ENCODE peak calls at places on chromosomes 1 and 21, in nine cellular contexts. Y is left ventricle myocardium inferior; A is ovary; D is psoas muscle; V is tibial nerve; L is CD8-positive, alpha-beta T cell; C is small intestine; S is right atrium auricular region; K is prostate gland. P is an unnamed sample. For H3K9me3 and H3K4me1, the result is how much of the 10 kb centered on the place peaks cover.

GRCh38 chr1:1621682-1622577 is 6.6 kb downstream of the MIB2 start:
- DNase-seq in S (no peak), C (no peak), D (peak), V (no peak), A (no peak), K (no peak), L (no peak), Y (no peak), P (no peak)

GRCh38 chr1:206672011-206672688 is 12.6 kb upstream of the MAPKAPK2 start:
- DNase-seq in A (no peak), L (no peak), S (no peak), V (no peak), C (peak), K (no peak), Y (no peak), D (no peak), P (no peak)

GRCh38 chr1:93638307-93638847 is 43.3 kb downstream of the BCAR3 start:
- DNase-seq in L (no peak), S (peak), A (no peak), K (peak), V (no peak), D (no peak), C (no peak), Y (no peak), P (no peak)

GRCh38 chr1:68384872-68385390 is 64.8 kb downstream of the RPE65 start:
- DNase-seq in Y (no peak), A (no peak), C (peak), V (no peak), S (no peak), K (no peak), D (no peak), L (no peak), P (no peak)

GRCh38 chr21:27291006-27291405 is 324.1 kb upstream of the ADAMTS5 start:
- DNase-seq in Y (no peak), L (no peak), D (no peak), C (no peak), V (no peak), K (no peak), A (no peak), S (no peak), P (no peak)

GRCh38 chr1:37704966-37705365 is 12.7 kb downstream of the CDCA8 start:
- DNase-seq in V (no peak), C (no peak), S (no peak), L (no peak), Y (no peak), A (no peak), K (no peak), D (no peak), P (no peak)

GRCh38 chr1:228935855-228936727 is 200.8 kb downstream of the RHOU start:
- DNase-seq in V (peak), Y (no peak), K (no peak), S (no peak), C (peak), D (no peak), L (no peak), A (no peak), P (no peak)

GRCh38 chr21:41016472-41016871 is 151.5 kb upstream of the BACE2 start:
- DNase-seq in Y (no peak), D (no peak), A (no peak), C (no peak), L (no peak), K (no peak), V (no peak), S (no peak), P (no peak)

GRCh38 chr1:55669308-55669707 is 454.1 kb upstream of the USP24 start:
- DNase-seq in D (no peak), K (no peak), C (no peak), L (no peak), S (peak), V (peak), Y (no peak), A (no peak), P (no peak)

GRCh38 chr1:94270801-94271203 is 33.4 kb upstream of the ARHGAP29 start:
- DNase-seq in D (no peak), S (no peak), V (no peak), K (no peak), C (no peak), L (no peak), A (no peak), Y (no peak), P (no peak)

GRCh38 chr1:243287652-243288051 is 31.8 kb downstream of the SDCCAG8 start:
- DNase-seq in Y (no peak), A (no peak), K (no peak), V (no peak), L (no peak), D (no peak), C (no peak), S (no peak), P (no peak)

GRCh38 chr1:160628799-160629263 is 18.0 kb downstream of the SLAMF1 start:
- DNase-seq in C (no peak), S (no peak), A (no peak), D (no peak), V (no peak), L (peak), K (no peak), Y (no peak), P (no peak)

GRCh38 chr1:198577444-198577843 is 37.0 kb upstream of the ATP6V1G3 start:
- DNase-seq in L (no peak), D (no peak), K (no peak), S (no peak), V (no peak), Y (no peak), A (no peak), C (no peak), P (no peak)

GRCh38 chr21:39353295-39353694 is 4.4 kb upstream of the HMGN1 start:
- DNase-seq in S (no peak), Y (no peak), A (no peak), D (no peak), L (no peak), V (no peak), C (no peak), K (no peak), P (no peak)

GRCh38 chr1:56501888-56502287 is 77.5 kb downstream of the PLPP3 start:
- DNase-seq in D (no peak), A (no peak), C (no peak), L (no peak), V (no peak), K (no peak), S (no peak), Y (no peak), P (no peak)

GRCh38 chr21:25733859-25734653 is 648 bp downstream of the ATP5PF start:
- DNase-seq in V (no peak), L (peak), Y (no peak), C (peak), D (no peak), A (no peak), S (no peak), K (no peak), P (no peak)

GRCh38 chr1:159821171-159821867 is 5.4 kb upstream of the SLAMF8 start:
- DNase-seq in A (no peak), Y (no peak), L (peak), K (no peak), D (no peak), C (no peak), V (no peak), S (no peak), P (no peak)

GRCh38 chr1:235650341-235651169 is 971 bp upstream of the GNG4 start:
- DNase-seq in Y (no peak), D (no peak), S (peak), K (no peak), V (no peak), L (no peak), A (peak), C (peak), P (no peak)

GRCh38 chr1:59232209-59232608 is 64.7 kb upstream of the FGGY start:
- DNase-seq in C (no peak), A (no peak), D (no peak), V (no peak), L (no peak), Y (no peak), K (peak), S (no peak), P (no peak)

GRCh38 chr1:6956488-6957159 is 171.4 kb downstream of the CAMTA1 start:
- DNase-seq in K (no peak), Y (no peak), S (no peak), A (no peak), L (no peak), D (no peak), C (peak), V (no peak), P (no peak)

GRCh38 chr1:203663294-203663693 is 36.7 kb downstream of the ATP2B4 start:
- DNase-seq in L (no peak), S (no peak), D (no peak), K (no peak), V (no peak), A (no peak), Y (no peak), C (peak), P (no peak)

GRCh38 chr21:26655466-26655865 is 82.4 kb upstream of the CYYR1 start:
- DNase-seq in S (no peak), C (no peak), D (no peak), K (no peak), L (no peak), V (no peak), Y (no peak), A (no peak), P (no peak)

GRCh38 chr1:59669752-59670312 is 144.9 kb upstream of the HOOK1 start:
- DNase-seq in L (no peak), S (no peak), A (no peak), C (no peak), V (peak), K (no peak), Y (peak), D (peak), P (no peak)

GRCh38 chr1:76254165-76255043 is 179.9 kb downstream of the ST6GALNAC3 start:
- DNase-seq in L (no peak), V (no peak), D (no peak), A (no peak), K (no peak), C (no peak), S (no peak), Y (no peak), P (no peak)
- H3K27ac ChIP-seq in L (no peak), V (no peak), D (no peak), A (no peak), K (no peak), C (no peak), S (no peak), Y (peak), P (no peak)

GRCh38 chr1:3993606-3994375 is 93.7 kb upstream of the C1orf174 start:
- DNase-seq in C (no peak), V (no peak), S (no peak), A (no peak), D (no peak), Y (no peak), K (no peak), L (no peak), P (no peak)
- H3K9me3 ChIP-seq in C (under half), V (under half), S (under half), A (under half), D (under half), Y (under half), K (under half), L (under half), P (under half)

GRCh38 chr1:17878837-17879236 is 123.7 kb downstream of the ACTL8 start:
- DNase-seq in A (no peak), V (no peak), K (no peak), Y (no peak), C (no peak), L (no peak), D (peak), S (no peak), P (no peak)

GRCh38 chr1:17875882-17876280 is 120.7 kb downstream of the ACTL8 start:
- DNase-seq in D (no peak), S (no peak), K (no peak), C (no peak), V (no peak), Y (peak), A (no peak), L (no peak), P (no peak)

GRCh38 chr1:17880429-17880828 is 125.3 kb downstream of the ACTL8 start:
- DNase-seq in C (no peak), V (no peak), S (no peak), K (no peak), L (no peak), Y (no peak), D (no peak), A (no peak), P (peak)

GRCh38 chr1:17877316-17877715 is 122.2 kb downstream of the ACTL8 start:
- DNase-seq in K (no peak), C (no peak), A (no peak), D (no peak), L (no peak), Y (no peak), S (no peak), V (no peak), P (peak)

GRCh38 chr1:17877896-17878295 is 122.8 kb downstream of the ACTL8 start:
- DNase-seq in Y (no peak), S (no peak), A (no peak), D (no peak), K (no peak), V (no peak), C (no peak), L (no peak), P (no peak)
- H3K4me1 ChIP-seq in Y (under half), S (under half), A (under half), D (under half), K (under half), V (under half), C (under half), L (under half), P (under half)

GRCh38 chr1:201709564-201710295 is 119.2 kb upstream of the IPO9 start:
- DNase-seq in S (peak), L (peak), Y (peak), K (peak), D (peak), V (peak), C (peak), A (peak), P (no peak)
- H3K27ac ChIP-seq in S (peak), L (no peak), Y (peak), K (no peak), D (no peak), V (peak), C (peak), A (no peak), P (peak)

GRCh38 chr1:152747831-152748230 is 10.0 kb upstream of the KPRP start:
- DNase-seq in D (no peak), Y (no peak), C (no peak), L (no peak), S (no peak), V (no peak), K (no peak), A (no peak), P (no peak)
- H3K9me3 ChIP-seq in D (under half), Y (under half), C (under half), L (under half), S (under half), V (under half), K (under half), A (under half), P (under half)

GRCh38 chr1:82483146-82483545 is 682.4 kb downstream of the ADGRL2 start:
- DNase-seq in A (no peak), Y (no peak), K (no peak), V (no peak), S (no peak), C (no peak), L (no peak), D (no peak), P (no peak)
- H3K4me1 ChIP-seq in A (under half), Y (under half), K (under half), V (under half), S (under half), C (under half), L (under half), D (under half), P (under half)

GRCh38 chr1:232169436-232169835 is 460.5 kb downstream of the SIPA1L2 start:
- DNase-seq in C (no peak), D (no peak), V (no peak), S (no peak), K (no peak), Y (no peak), A (no peak), L (no peak), P (no peak)
- H3K27ac ChIP-seq in C (no peak), D (no peak), V (no peak), S (no peak), K (no peak), Y (no peak), A (no peak), L (no peak), P (no peak)

GRCh38 chr1:152344463-152344862 is 15.3 kb downstream of the FLG2 start:
- DNase-seq in K (no peak), A (no peak), C (no peak), S (no peak), L (no peak), D (no peak), V (no peak), Y (no peak), P (no peak)
- H3K9me3 ChIP-seq in K (under half), A (under half), C (under half), S (under half), L (under half), D (under half), V (under half), Y (under half), P (under half)

GRCh38 chr1:157659576-157660247 is 40.9 kb downstream of the FCRL3 start:
- DNase-seq in V (no peak), S (no peak), D (no peak), A (no peak), L (no peak), C (no peak), K (no peak), Y (no peak), P (no peak)
- H3K4me1 ChIP-seq in V (under half), S (under half), D (under half), A (under half), L (under half), C (under half), K (under half), Y (under half), P (under half)

P was measured in ascending aorta.